ENCODE peak calls at places on chromosomes 4 and X, in six cellular contexts. One of them, this sample, is unnamed. For H3K9me3, the result is how much of the 10 kb centered on the place peaks cover.

GRCh38 chrX:24081661-24082154 is 27.0 kb downstream of the EIF2S3 start:
- DNase-seq in SK-N-SH: peak
- DNase-seq in aorta: peak
- DNase-seq in HAP-1: peak
- DNase-seq in cardiac muscle cell: peak
- DNase-seq in H1: peak
- DNase-seq in this sample: no peak

GRCh38 chr4:185382754-185383153 is 13.0 kb downstream of the LRP2BP start:
- DNase-seq in SK-N-SH: no peak
- DNase-seq in HAP-1: no peak
- DNase-seq in cardiac muscle cell: no peak
- DNase-seq in aorta: no peak
- DNase-seq in H1: no peak
- DNase-seq in this sample: no peak

GRCh38 chr4:103422467-103423219 is 224.5 kb upstream of the CENPE start:
- DNase-seq in HAP-1: no peak
- DNase-seq in aorta: no peak
- DNase-seq in cardiac muscle cell: no peak
- DNase-seq in H1: no peak
- DNase-seq in SK-N-SH: no peak
- DNase-seq in this sample: no peak

GRCh38 chr4:55169352-55169959 is 44.1 kb upstream of the KDR start:
- DNase-seq in aorta: no peak
- DNase-seq in cardiac muscle cell: no peak
- DNase-seq in SK-N-SH: no peak
- DNase-seq in HAP-1: peak
- DNase-seq in H1: no peak
- DNase-seq in this sample: no peak

GRCh38 chr4:125703443-125703842 is 388.7 kb downstream of the FAT4 start:
- DNase-seq in HAP-1: no peak
- DNase-seq in aorta: no peak
- DNase-seq in SK-N-SH: no peak
- DNase-seq in H1: no peak
- DNase-seq in cardiac muscle cell: peak
- DNase-seq in this sample: no peak

GRCh38 chr4:26217961-26218676 is 102.7 kb upstream of the RBPJ start:
- DNase-seq in cardiac muscle cell: no peak
- DNase-seq in HAP-1: no peak
- DNase-seq in H1: no peak
- DNase-seq in SK-N-SH: peak
- DNase-seq in aorta: no peak
- DNase-seq in this sample: no peak

GRCh38 chr4:53763813-53764597 is 172.7 kb upstream of the LNX1 start:
- DNase-seq in HAP-1: no peak
- DNase-seq in H1: no peak
- DNase-seq in cardiac muscle cell: peak
- DNase-seq in aorta: no peak
- DNase-seq in SK-N-SH: peak
- DNase-seq in this sample: no peak

GRCh38 chr4:53956053-53956452 is 108.4 kb downstream of the CHIC2 start:
- DNase-seq in cardiac muscle cell: no peak
- DNase-seq in aorta: no peak
- DNase-seq in H1: no peak
- DNase-seq in SK-N-SH: no peak
- DNase-seq in HAP-1: no peak
- DNase-seq in this sample: no peak

GRCh38 chrX:124239324-124239723 is 93.1 kb upstream of the TEX13D start:
- DNase-seq in H1: no peak
- DNase-seq in aorta: no peak
- DNase-seq in HAP-1: no peak
- DNase-seq in cardiac muscle cell: no peak
- DNase-seq in SK-N-SH: no peak
- DNase-seq in this sample: no peak

GRCh38 chr4:5757954-5758353 is 47.0 kb downstream of the EVC start:
- DNase-seq in aorta: no peak
- DNase-seq in H1: no peak
- DNase-seq in HAP-1: no peak
- DNase-seq in cardiac muscle cell: no peak
- DNase-seq in SK-N-SH: no peak
- DNase-seq in this sample: no peak

GRCh38 chr4:169268951-169269781 is 1.6 kb downstream of the SH3RF1 start:
- DNase-seq in HAP-1: no peak
- DNase-seq in cardiac muscle cell: peak
- DNase-seq in aorta: no peak
- DNase-seq in SK-N-SH: no peak
- DNase-seq in H1: peak
- DNase-seq in this sample: no peak

GRCh38 chr4:73718375-73719373 is 21.7 kb upstream of the CXCL8 start:
- DNase-seq in H1: no peak
- DNase-seq in aorta: no peak
- DNase-seq in cardiac muscle cell: no peak
- DNase-seq in HAP-1: no peak
- DNase-seq in SK-N-SH: no peak
- DNase-seq in this sample: no peak

GRCh38 chr4:155667538-155668511 is 1.2 kb downstream of the GUCY1A1 start:
- DNase-seq in H1: peak
- DNase-seq in aorta: peak
- DNase-seq in cardiac muscle cell: peak
- DNase-seq in SK-N-SH: peak
- DNase-seq in HAP-1: peak
- DNase-seq in this sample: no peak

GRCh38 chr4:85257817-85258216 is 217.1 kb upstream of the ARHGAP24 start:
- DNase-seq in SK-N-SH: no peak
- DNase-seq in HAP-1: no peak
- DNase-seq in aorta: no peak
- DNase-seq in H1: no peak
- DNase-seq in cardiac muscle cell: no peak
- DNase-seq in this sample: no peak

GRCh38 chr4:57318694-57319093 is 208.5 kb upstream of the IGFBP7 start:
- DNase-seq in SK-N-SH: no peak
- DNase-seq in aorta: no peak
- DNase-seq in HAP-1: no peak
- DNase-seq in H1: no peak
- DNase-seq in cardiac muscle cell: no peak
- DNase-seq in this sample: no peak

GRCh38 chrX:16436348-16437188 is 213.4 kb upstream of the S100G start:
- DNase-seq in aorta: peak
- DNase-seq in SK-N-SH: peak
- DNase-seq in HAP-1: peak
- DNase-seq in H1: peak
- DNase-seq in cardiac muscle cell: peak
- DNase-seq in this sample: peak

GRCh38 chr4:5435823-5436222 is 272.5 kb downstream of the EVC2 start:
- DNase-seq in aorta: no peak
- DNase-seq in cardiac muscle cell: no peak
- DNase-seq in H1: no peak
- DNase-seq in SK-N-SH: no peak
- DNase-seq in HAP-1: no peak
- DNase-seq in this sample: no peak

GRCh38 chr4:109928327-109929045 is 15.8 kb downstream of the EGF start:
- DNase-seq in SK-N-SH: no peak
- DNase-seq in HAP-1: peak
- DNase-seq in cardiac muscle cell: no peak
- DNase-seq in aorta: no peak
- DNase-seq in H1: no peak
- DNase-seq in this sample: no peak

GRCh38 chr4:2247128-2248043 is 5.5 kb upstream of the HAUS3 start:
- DNase-seq in SK-N-SH: peak
- DNase-seq in H1: peak
- DNase-seq in cardiac muscle cell: no peak
- DNase-seq in aorta: peak
- DNase-seq in HAP-1: no peak
- DNase-seq in this sample: no peak

GRCh38 chr4:151781026-151781425 is 20.2 kb upstream of the GATB start:
- DNase-seq in H1: no peak
- DNase-seq in SK-N-SH: no peak
- DNase-seq in cardiac muscle cell: no peak
- DNase-seq in HAP-1: no peak
- DNase-seq in aorta: no peak
- DNase-seq in this sample: no peak

GRCh38 chr4:42331914-42332368 is 65.3 kb upstream of the SHISA3 start:
- DNase-seq in SK-N-SH: no peak
- DNase-seq in HAP-1: no peak
- DNase-seq in H1: no peak
- DNase-seq in aorta: no peak
- DNase-seq in cardiac muscle cell: peak
- DNase-seq in this sample: no peak

GRCh38 chr4:174023641-174024040 is 259.8 kb downstream of the FBXO8 start:
- DNase-seq in SK-N-SH: no peak
- DNase-seq in HAP-1: no peak
- DNase-seq in cardiac muscle cell: no peak
- DNase-seq in H1: no peak
- DNase-seq in aorta: no peak
- DNase-seq in this sample: no peak

GRCh38 chrX:153457136-153457825 is 11.4 kb upstream of the TREX2 start:
- DNase-seq in HAP-1: no peak
- DNase-seq in aorta: peak
- DNase-seq in H1: no peak
- DNase-seq in SK-N-SH: no peak
- DNase-seq in cardiac muscle cell: no peak
- DNase-seq in this sample: no peak

GRCh38 chrX:120336899-120337298 is 25.0 kb upstream of the ATP1B4 start:
- DNase-seq in H1: no peak
- DNase-seq in SK-N-SH: no peak
- DNase-seq in HAP-1: no peak
- DNase-seq in aorta: no peak
- DNase-seq in cardiac muscle cell: no peak
- DNase-seq in this sample: no peak
- H3K9me3 ChIP-seq in H1: under half
- H3K9me3 ChIP-seq in SK-N-SH: under half
- H3K9me3 ChIP-seq in HAP-1: under half
- H3K9me3 ChIP-seq in aorta: under half
- H3K9me3 ChIP-seq in cardiac muscle cell: under half
- H3K9me3 ChIP-seq in this sample: under half

GRCh38 chrX:77930581-77930980 is 20.1 kb downstream of the ATP7A start:
- DNase-seq in HAP-1: no peak
- DNase-seq in SK-N-SH: no peak
- DNase-seq in cardiac muscle cell: no peak
- DNase-seq in aorta: no peak
- DNase-seq in H1: no peak
- DNase-seq in this sample: no peak

GRCh38 chrX:77922768-77923167 is 12.3 kb downstream of the ATP7A start:
- DNase-seq in H1: no peak
- DNase-seq in HAP-1: no peak
- DNase-seq in cardiac muscle cell: no peak
- DNase-seq in aorta: no peak
- DNase-seq in SK-N-SH: no peak
- DNase-seq in this sample: no peak

GRCh38 chrX:77924320-77924859 is 13.9 kb downstream of the ATP7A start:
- DNase-seq in HAP-1: no peak
- DNase-seq in SK-N-SH: no peak
- DNase-seq in H1: no peak
- DNase-seq in aorta: no peak
- DNase-seq in cardiac muscle cell: no peak
- DNase-seq in this sample: no peak

DNA sequence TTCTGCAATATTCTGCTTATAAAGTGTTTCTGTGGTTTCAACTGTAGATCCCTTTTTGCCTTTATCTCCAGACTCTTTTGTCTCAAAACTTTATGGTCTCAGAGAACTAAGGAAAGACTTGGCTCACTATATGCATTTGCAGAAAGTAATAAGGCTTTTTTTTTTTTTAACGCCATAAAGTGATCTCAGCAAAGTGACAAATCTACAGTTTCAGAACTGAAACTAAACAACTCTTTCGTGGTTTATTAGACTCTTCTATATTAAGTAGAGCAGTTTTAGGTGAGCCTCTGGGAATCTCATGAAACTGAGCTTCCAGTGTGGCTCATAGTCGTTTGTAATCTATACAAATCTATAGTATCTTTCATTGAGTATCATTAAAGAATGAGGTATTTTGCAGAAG is 15.3 kb downstream of the ATP7A start:
- DNase-seq in cardiac muscle cell: no peak
- DNase-seq in aorta: no peak
- DNase-seq in SK-N-SH: no peak
- DNase-seq in H1: no peak
- DNase-seq in HAP-1: no peak
- DNase-seq in this sample: no peak
- H3K4me3 ChIP-seq in cardiac muscle cell: no peak
- H3K4me3 ChIP-seq in aorta: no peak
- H3K4me3 ChIP-seq in SK-N-SH: no peak
- H3K4me3 ChIP-seq in H1: no peak
- H3K4me3 ChIP-seq in HAP-1: no peak
- H3K4me3 ChIP-seq in this sample: no peak

GRCh38 chr4:385934-386707 is 48.5 kb downstream of the ZNF141 start:
- DNase-seq in aorta: no peak
- DNase-seq in SK-N-SH: peak
- DNase-seq in cardiac muscle cell: no peak
- DNase-seq in H1: no peak
- DNase-seq in HAP-1: no peak
- DNase-seq in this sample: peak
- H3K9me3 ChIP-seq in aorta: under half
- H3K9me3 ChIP-seq in SK-N-SH: under half
- H3K9me3 ChIP-seq in cardiac muscle cell: under half
- H3K9me3 ChIP-seq in H1: under half
- H3K9me3 ChIP-seq in HAP-1: under half
- H3K9me3 ChIP-seq in this sample: under half

GRCh38 chrX:41337140-41337539 is 3.2 kb downstream of the DDX3X start:
- DNase-seq in H1: no peak
- DNase-seq in SK-N-SH: no peak
- DNase-seq in aorta: no peak
- DNase-seq in cardiac muscle cell: no peak
- DNase-seq in HAP-1: no peak
- DNase-seq in this sample: no peak
- H3K4me3 ChIP-seq in H1: peak
- H3K4me3 ChIP-seq in SK-N-SH: peak
- H3K4me3 ChIP-seq in aorta: peak
- H3K4me3 ChIP-seq in cardiac muscle cell: peak
- H3K4me3 ChIP-seq in HAP-1: peak
- H3K4me3 ChIP-seq in this sample: no peak

GRCh38 chr4:166980419-166980818 is 253.9 kb downstream of the SPOCK3 start:
- DNase-seq in SK-N-SH: no peak
- DNase-seq in cardiac muscle cell: no peak
- DNase-seq in H1: no peak
- DNase-seq in aorta: peak
- DNase-seq in HAP-1: no peak
- DNase-seq in this sample: no peak

GRCh38 chr4:166981847-166982246 is 252.4 kb downstream of the SPOCK3 start:
- DNase-seq in H1: no peak
- DNase-seq in HAP-1: no peak
- DNase-seq in cardiac muscle cell: no peak
- DNase-seq in SK-N-SH: peak
- DNase-seq in aorta: peak
- DNase-seq in this sample: no peak
- H3K9me3 ChIP-seq in H1: under half
- H3K9me3 ChIP-seq in HAP-1: under half
- H3K9me3 ChIP-seq in cardiac muscle cell: under half
- H3K9me3 ChIP-seq in SK-N-SH: under half
- H3K9me3 ChIP-seq in aorta: under half
- H3K9me3 ChIP-seq in this sample: under half

GRCh38 chr4:122830392-122831095 is 3.9 kb downstream of the FGF2 start:
- DNase-seq in cardiac muscle cell: peak
- DNase-seq in SK-N-SH: no peak
- DNase-seq in HAP-1: no peak
- DNase-seq in H1: no peak
- DNase-seq in aorta: peak
- DNase-seq in this sample: no peak
- H3K4me3 ChIP-seq in cardiac muscle cell: no peak
- H3K4me3 ChIP-seq in SK-N-SH: peak
- H3K4me3 ChIP-seq in HAP-1: no peak
- H3K4me3 ChIP-seq in H1: peak
- H3K4me3 ChIP-seq in aorta: no peak
- H3K4me3 ChIP-seq in this sample: peak